ENCODE peak calls at places on chromosomes 5 and 9, in eight cellular contexts. C, F, G, Z, Q, H, L and D are unnamed samples.
A peak's percentile ranks its signal among the peaks of the same experiment; 100 is the strongest.

GRCh38 chr9:109401169-109401989 is 80.5 kb upstream of the EPB41L4B start:
- DNase-seq in C (peak; percentile 70), F (peak; percentile 40), G (peak; percentile 49), Z (no peak), Q (peak; percentile 67), H (peak; percentile 59), L (peak; percentile 36), D (no peak)

GRCh38 chr9:134475051-134475790 is 149.0 kb downstream of the RXRA start:
- DNase-seq in C (peak; percentile 93), F (peak; percentile 64), G (no peak), Z (no peak), Q (peak; percentile 84), H (peak; percentile 63), L (peak; percentile 56), D (no peak)

GRCh38 chr9:34759432-34760134 is 49.6 kb upstream of the CCL21 start:
- DNase-seq in C (no peak), F (no peak), G (no peak), Z (peak; percentile 39), Q (no peak), H (no peak), L (no peak), D (no peak)

GRCh38 chr9:87080512-87081225 is 133.4 kb upstream of the GAS1 start:
- DNase-seq in C (peak; percentile 92), F (no peak), G (no peak), Z (no peak), Q (no peak), H (no peak), L (peak; percentile 81), D (no peak)

GRCh38 chr9:110546411-110546871 is 33.1 kb downstream of the SVEP1 start:
- DNase-seq in C (no peak), F (no peak), G (no peak), Z (no peak), Q (no peak), H (no peak), L (no peak), D (no peak)

GRCh38 chr5:96876292-96876850 is at the start of gene ERAP2:
- DNase-seq in C (peak; percentile 53), F (peak; percentile 36), G (no peak), Z (no peak), Q (peak; percentile 65), H (no peak), L (no peak), D (no peak)

GRCh38 chr5:172858990-172859811 is 25.1 kb downstream of the ERGIC1 start:
- DNase-seq in C (peak; percentile 70), F (peak; percentile 87), G (no peak), Z (no peak), Q (peak; percentile 44), H (peak; percentile 80), L (peak; percentile 39), D (no peak)

GRCh38 chr5:124527220-124527991 is 219.0 kb downstream of the ZNF608 start:
- DNase-seq in C (peak; percentile 27), F (no peak), G (no peak), Z (peak; percentile 14), Q (no peak), H (peak; percentile 31), L (no peak), D (no peak)

GRCh38 chr9:6910032-6910431 is 152.3 kb downstream of the KDM4C start:
- DNase-seq in C (peak; percentile 48), F (no peak), G (no peak), Z (no peak), Q (no peak), H (no peak), L (no peak), D (no peak)

GRCh38 chr9:128384801-128385492 is 13.8 kb downstream of the URM1 start:
- DNase-seq in C (no peak), F (no peak), G (no peak), Z (no peak), Q (no peak), H (no peak), L (no peak), D (no peak)

GRCh38 chr9:113737414-113738271 is 138.5 kb upstream of the ZNF618 start:
- DNase-seq in C (peak; percentile 73), F (peak; percentile 63), G (peak; percentile 49), Z (no peak), Q (peak; percentile 66), H (peak; percentile 32), L (peak; percentile 10), D (no peak)

GRCh38 chr5:14234204-14234603 is 91.1 kb downstream of the TRIO start:
- DNase-seq in C (peak; percentile 20), F (no peak), G (no peak), Z (no peak), Q (peak; percentile 60), H (no peak), L (peak; percentile 95), D (no peak)

GRCh38 chr5:62144395-62145022 is 161.5 kb upstream of the KIF2A start:
- DNase-seq in C (no peak), F (no peak), G (no peak), Z (peak; percentile 22), Q (no peak), H (no peak), L (no peak), D (no peak)

GRCh38 chr5:77958642-77959315 is 182.6 kb upstream of the TBCA start:
- DNase-seq in C (no peak), F (no peak), G (no peak), Z (no peak), Q (no peak), H (no peak), L (no peak), D (no peak)

GRCh38 chr5:181222630-181223040 is 446 bp upstream of the TRIM41 start:
- DNase-seq in C (no peak), F (no peak), G (no peak), Z (no peak), Q (no peak), H (no peak), L (no peak), D (no peak)

GRCh38 chr5:122126711-122127385 is 2.5 kb upstream of the ZNF474 start:
- DNase-seq in C (peak; percentile 23), F (no peak), G (no peak), Z (peak; percentile 40), Q (no peak), H (no peak), L (no peak), D (no peak)

GRCh38 chr9:131015876-131016397 is 7.0 kb downstream of the LAMC3 start:
- DNase-seq in C (no peak), F (no peak), G (no peak), Z (no peak), Q (no peak), H (no peak), L (no peak), D (no peak)

GRCh38 chr5:112697301-112697700 is 40.4 kb upstream of the APC start:
- DNase-seq in C (no peak), F (no peak), G (no peak), Z (no peak), Q (no peak), H (no peak), L (no peak), D (no peak)

GRCh38 chr5:154513669-154514084 is 35.6 kb upstream of the HAND1 start:
- DNase-seq in C (peak; percentile 48), F (no peak), G (no peak), Z (no peak), Q (peak; percentile 44), H (no peak), L (no peak), D (no peak)

GRCh38 chr5:2680979-2681378 is 70.5 kb downstream of the IRX2 start:
- DNase-seq in C (no peak), F (no peak), G (no peak), Z (no peak), Q (no peak), H (no peak), L (no peak), D (no peak)

GRCh38 chr9:114467226-114467750 is 38.0 kb downstream of the WHRN start:
- DNase-seq in C (no peak), F (no peak), G (no peak), Z (no peak), Q (no peak), H (no peak), L (no peak), D (no peak)

GRCh38 chr5:123163225-123163876 is 74.3 kb downstream of the PRDM6 start:
- DNase-seq in C (no peak), F (no peak), G (no peak), Z (no peak), Q (no peak), H (no peak), L (no peak), D (no peak)

GRCh38 chr9:31807574-31808256 is 576.7 kb upstream of the ACO1 start:
- DNase-seq in C (no peak), F (no peak), G (peak; percentile 51), Z (no peak), Q (peak; percentile 21), H (no peak), L (no peak), D (no peak)

GRCh38 chr5:37086466-37087178 is 162.6 kb downstream of the CPLANE1 start:
- DNase-seq in C (peak; percentile 38), F (peak; percentile 71), G (no peak), Z (no peak), Q (peak; percentile 20), H (peak; percentile 24), L (no peak), D (no peak)

GRCh38 chr5:173329370-173330150 is 1.3 kb upstream of the STC2 start:
- DNase-seq in C (no peak), F (no peak), G (peak; percentile 50), Z (no peak), Q (no peak), H (no peak), L (no peak), D (no peak)